ENCODE peak calls at places on chromosomes 12 and 14, in ten cellular contexts. One of them, this sample, is unnamed.

GRCh38 chr14:74290415-74290814 is 12.3 kb downstream of the ABCD4 start:
- DNase-seq in osteocyte: no peak
- DNase-seq in BJ: no peak
- DNase-seq in pancreas: no peak
- DNase-seq in AG10803: no peak
- DNase-seq in A549: peak
- DNase-seq in glutamatergic neuron: no peak
- DNase-seq in cardiac fibroblast: peak
- DNase-seq in tibial nerve: no peak
- DNase-seq in psoas muscle: no peak
- DNase-seq in this sample: no peak

GRCh38 chr12:108367436-108367835 is 28.3 kb upstream of the CMKLR1 start:
- DNase-seq in osteocyte: no peak
- DNase-seq in BJ: no peak
- DNase-seq in pancreas: no peak
- DNase-seq in AG10803: peak
- DNase-seq in A549: no peak
- DNase-seq in glutamatergic neuron: no peak
- DNase-seq in cardiac fibroblast: peak
- DNase-seq in tibial nerve: peak
- DNase-seq in psoas muscle: no peak
- DNase-seq in this sample: no peak

GRCh38 chr14:52730708-52731111 is 744 bp downstream of the STYX start:
- DNase-seq in osteocyte: no peak
- DNase-seq in BJ: no peak
- DNase-seq in pancreas: no peak
- DNase-seq in AG10803: peak
- DNase-seq in A549: no peak
- DNase-seq in glutamatergic neuron: no peak
- DNase-seq in cardiac fibroblast: peak
- DNase-seq in tibial nerve: peak
- DNase-seq in psoas muscle: no peak
- DNase-seq in this sample: no peak

GRCh38 chr12:75978677-75979076 is 52.9 kb downstream of the PHLDA1 start:
- DNase-seq in osteocyte: no peak
- DNase-seq in BJ: no peak
- DNase-seq in pancreas: no peak
- DNase-seq in AG10803: no peak
- DNase-seq in A549: no peak
- DNase-seq in glutamatergic neuron: no peak
- DNase-seq in cardiac fibroblast: no peak
- DNase-seq in tibial nerve: no peak
- DNase-seq in psoas muscle: no peak
- DNase-seq in this sample: no peak

GRCh38 chr12:20220339-20220738 is 148.0 kb upstream of the PDE3A start:
- DNase-seq in osteocyte: no peak
- DNase-seq in BJ: no peak
- DNase-seq in pancreas: no peak
- DNase-seq in AG10803: peak
- DNase-seq in A549: peak
- DNase-seq in glutamatergic neuron: no peak
- DNase-seq in cardiac fibroblast: peak
- DNase-seq in tibial nerve: no peak
- DNase-seq in psoas muscle: no peak
- DNase-seq in this sample: no peak

GRCh38 chr14:104576607-104577332 is 2.8 kb upstream of the C14orf180 start:
- DNase-seq in osteocyte: no peak
- DNase-seq in BJ: no peak
- DNase-seq in pancreas: no peak
- DNase-seq in AG10803: no peak
- DNase-seq in A549: peak
- DNase-seq in glutamatergic neuron: peak
- DNase-seq in cardiac fibroblast: peak
- DNase-seq in tibial nerve: no peak
- DNase-seq in psoas muscle: no peak
- DNase-seq in this sample: no peak

GRCh38 chr14:54364555-54365415 is 32.0 kb upstream of the CDKN3 start:
- DNase-seq in osteocyte: no peak
- DNase-seq in BJ: no peak
- DNase-seq in pancreas: no peak
- DNase-seq in AG10803: peak
- DNase-seq in A549: no peak
- DNase-seq in glutamatergic neuron: no peak
- DNase-seq in cardiac fibroblast: peak
- DNase-seq in tibial nerve: peak
- DNase-seq in psoas muscle: peak
- DNase-seq in this sample: peak

GRCh38 chr14:101561897-101562490 is 699 bp downstream of the DIO3 start:
- DNase-seq in osteocyte: no peak
- DNase-seq in BJ: no peak
- DNase-seq in pancreas: no peak
- DNase-seq in AG10803: no peak
- DNase-seq in A549: no peak
- DNase-seq in glutamatergic neuron: no peak
- DNase-seq in cardiac fibroblast: no peak
- DNase-seq in tibial nerve: no peak
- DNase-seq in psoas muscle: peak
- DNase-seq in this sample: no peak

GRCh38 chr12:42516573-42516972 is 73.0 kb downstream of the PRICKLE1 start:
- DNase-seq in osteocyte: no peak
- DNase-seq in BJ: no peak
- DNase-seq in pancreas: no peak
- DNase-seq in AG10803: no peak
- DNase-seq in A549: no peak
- DNase-seq in glutamatergic neuron: no peak
- DNase-seq in cardiac fibroblast: no peak
- DNase-seq in tibial nerve: no peak
- DNase-seq in psoas muscle: no peak
- DNase-seq in this sample: no peak

GRCh38 chr12:73731658-73732057 is 806.0 kb upstream of the ATXN7L3B start:
- DNase-seq in osteocyte: no peak
- DNase-seq in BJ: no peak
- DNase-seq in pancreas: no peak
- DNase-seq in AG10803: no peak
- DNase-seq in A549: no peak
- DNase-seq in glutamatergic neuron: no peak
- DNase-seq in cardiac fibroblast: no peak
- DNase-seq in tibial nerve: no peak
- DNase-seq in psoas muscle: no peak
- DNase-seq in this sample: no peak

GRCh38 chr12:125455556-125455955 is 390.3 kb downstream of the AACS start:
- DNase-seq in osteocyte: no peak
- DNase-seq in BJ: no peak
- DNase-seq in pancreas: no peak
- DNase-seq in AG10803: no peak
- DNase-seq in A549: no peak
- DNase-seq in glutamatergic neuron: no peak
- DNase-seq in cardiac fibroblast: no peak
- DNase-seq in tibial nerve: no peak
- DNase-seq in psoas muscle: no peak
- DNase-seq in this sample: no peak
- TF ChIP-seq CTCF in osteocyte: no peak
- TF ChIP-seq CTCF in BJ: no peak
- TF ChIP-seq CTCF in pancreas: no peak
- TF ChIP-seq CTCF in AG10803: no peak
- TF ChIP-seq CTCF in A549: no peak
- TF ChIP-seq CTCF in glutamatergic neuron: peak
- TF ChIP-seq CTCF in cardiac fibroblast: no peak
- TF ChIP-seq CTCF in tibial nerve: no peak
- TF ChIP-seq CTCF in psoas muscle: no peak
- TF ChIP-seq CTCF in this sample: peak

DNA sequence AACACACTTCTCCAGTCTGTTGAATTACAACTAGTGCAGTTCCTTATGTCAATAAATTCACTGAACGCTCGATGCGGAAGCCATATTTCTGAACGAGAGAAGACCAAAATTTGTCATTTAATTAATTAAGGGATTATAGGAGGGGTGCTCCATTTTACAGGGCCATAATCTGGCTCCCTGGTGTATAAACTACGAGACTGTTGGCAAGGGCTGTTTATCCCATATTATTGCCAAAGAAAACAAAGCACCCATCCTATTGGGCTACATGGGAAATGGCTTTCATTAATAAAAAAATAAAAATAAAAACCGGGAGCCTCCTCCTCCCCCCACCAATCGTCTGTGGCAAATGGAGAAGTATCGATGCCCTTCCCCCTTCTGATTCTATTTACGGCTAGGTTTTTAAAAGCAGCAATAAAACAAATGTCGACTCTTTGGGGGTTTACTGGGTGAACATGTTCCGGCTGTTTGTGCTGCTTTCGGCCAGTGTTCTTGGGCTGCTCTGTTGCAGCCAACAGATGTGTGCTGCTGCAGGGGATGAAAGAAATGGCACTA is 24.8 kb downstream of the ATF7 start:
- DNase-seq in osteocyte: no peak
- DNase-seq in BJ: no peak
- DNase-seq in pancreas: no peak
- DNase-seq in AG10803: no peak
- DNase-seq in A549: no peak
- DNase-seq in glutamatergic neuron: no peak
- DNase-seq in cardiac fibroblast: no peak
- DNase-seq in tibial nerve: no peak
- DNase-seq in psoas muscle: no peak
- DNase-seq in this sample: no peak
- TF ChIP-seq CTCF in osteocyte: no peak
- TF ChIP-seq CTCF in BJ: no peak
- TF ChIP-seq CTCF in pancreas: no peak
- TF ChIP-seq CTCF in AG10803: no peak
- TF ChIP-seq CTCF in A549: no peak
- TF ChIP-seq CTCF in glutamatergic neuron: no peak
- TF ChIP-seq CTCF in cardiac fibroblast: no peak
- TF ChIP-seq CTCF in tibial nerve: no peak
- TF ChIP-seq CTCF in psoas muscle: no peak
- TF ChIP-seq CTCF in this sample: no peak

GRCh38 chr12:38905480-38906351 is at the start of gene CPNE8:
- DNase-seq in osteocyte: peak
- DNase-seq in BJ: peak
- DNase-seq in pancreas: peak
- DNase-seq in AG10803: peak
- DNase-seq in A549: peak
- DNase-seq in glutamatergic neuron: peak
- DNase-seq in cardiac fibroblast: peak
- DNase-seq in tibial nerve: peak
- DNase-seq in psoas muscle: peak
- DNase-seq in this sample: peak
- TF ChIP-seq CTCF in osteocyte: no peak
- TF ChIP-seq CTCF in BJ: no peak
- TF ChIP-seq CTCF in pancreas: no peak
- TF ChIP-seq CTCF in AG10803: no peak
- TF ChIP-seq CTCF in A549: no peak
- TF ChIP-seq CTCF in glutamatergic neuron: no peak
- TF ChIP-seq CTCF in cardiac fibroblast: no peak
- TF ChIP-seq CTCF in tibial nerve: no peak
- TF ChIP-seq CTCF in psoas muscle: no peak
- TF ChIP-seq CTCF in this sample: no peak

DNA sequence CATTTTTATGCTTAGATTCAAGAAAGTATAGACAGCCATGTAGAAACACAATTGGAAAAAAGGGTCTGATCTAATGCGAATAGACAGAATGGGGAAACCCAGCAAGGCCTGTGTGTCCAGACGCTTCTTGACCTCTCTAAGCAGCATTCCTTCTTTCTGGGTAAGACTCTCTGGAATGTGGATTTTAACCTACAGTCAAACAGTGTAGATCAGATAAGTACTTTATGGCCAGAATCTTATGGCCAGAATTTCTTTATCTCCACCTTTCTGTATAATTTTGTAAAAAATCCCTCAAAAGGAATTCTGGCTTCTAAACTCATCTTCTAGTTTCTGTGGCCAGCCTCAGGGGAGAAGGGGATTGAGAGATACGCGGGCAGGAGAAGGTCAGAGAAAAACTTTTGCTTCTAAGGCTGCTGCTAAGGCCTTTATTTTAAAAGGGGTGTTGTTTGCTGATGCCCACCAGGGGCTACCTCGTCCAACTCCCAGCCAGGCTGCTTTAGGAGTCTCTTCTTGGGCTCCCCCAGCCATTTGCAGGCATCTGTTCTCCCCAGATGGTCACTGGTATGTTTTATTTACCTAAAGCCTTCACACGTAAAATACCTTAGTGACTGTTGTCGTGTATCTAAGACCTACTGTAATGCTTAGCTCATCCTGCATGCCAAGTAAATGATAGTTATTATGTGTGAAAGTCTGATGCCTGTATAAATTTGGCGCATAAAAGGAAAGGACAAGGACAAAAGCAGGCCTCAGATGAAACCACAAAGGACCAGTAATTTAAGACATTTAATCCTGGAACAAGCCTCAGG is 68.4 kb downstream of the ANO6 start:
- DNase-seq in osteocyte: no peak
- DNase-seq in BJ: peak
- DNase-seq in pancreas: no peak
- DNase-seq in AG10803: peak
- DNase-seq in A549: peak
- DNase-seq in glutamatergic neuron: peak
- DNase-seq in cardiac fibroblast: peak
- DNase-seq in tibial nerve: no peak
- DNase-seq in psoas muscle: no peak
- DNase-seq in this sample: no peak
- TF ChIP-seq CTCF in osteocyte: peak
- TF ChIP-seq CTCF in BJ: peak
- TF ChIP-seq CTCF in pancreas: no peak
- TF ChIP-seq CTCF in AG10803: peak
- TF ChIP-seq CTCF in A549: no peak
- TF ChIP-seq CTCF in glutamatergic neuron: peak
- TF ChIP-seq CTCF in cardiac fibroblast: peak
- TF ChIP-seq CTCF in tibial nerve: no peak
- TF ChIP-seq CTCF in psoas muscle: no peak
- TF ChIP-seq CTCF in this sample: peak

DNA sequence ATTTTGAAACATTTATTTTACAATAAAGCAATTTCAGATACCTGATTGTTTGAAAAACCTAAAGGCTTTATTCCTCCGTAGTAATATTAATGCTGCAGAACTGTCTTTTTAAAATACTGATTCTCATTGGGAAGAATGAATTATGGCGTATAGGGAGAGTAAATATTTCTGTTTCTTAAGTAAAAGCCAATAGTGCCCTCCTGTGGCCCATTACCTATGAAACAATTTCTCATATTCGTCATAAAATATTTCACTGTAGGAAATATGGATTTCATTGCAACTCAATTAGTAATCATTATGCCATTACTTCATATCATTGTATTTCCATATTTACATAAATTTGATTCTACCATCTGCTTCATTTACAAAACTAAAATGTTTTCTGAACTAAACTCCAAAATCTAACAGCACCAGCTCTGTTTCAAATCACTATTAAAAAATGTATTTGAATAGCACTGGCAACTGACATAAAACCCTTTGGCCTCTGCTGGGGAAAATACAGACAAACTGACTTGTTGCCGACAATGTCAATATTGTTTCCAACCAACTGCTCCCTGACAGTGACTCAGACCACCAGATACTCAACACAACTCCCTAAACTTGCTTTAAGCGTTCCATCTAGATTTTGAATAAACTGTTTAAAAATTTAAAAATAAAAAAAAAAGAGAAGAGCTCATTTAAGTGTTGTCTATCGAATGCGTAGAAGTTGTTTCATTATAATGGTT is 290.3 kb downstream of the NAV3 start:
- DNase-seq in osteocyte: no peak
- DNase-seq in BJ: no peak
- DNase-seq in pancreas: no peak
- DNase-seq in AG10803: peak
- DNase-seq in A549: peak
- DNase-seq in glutamatergic neuron: no peak
- DNase-seq in cardiac fibroblast: peak
- DNase-seq in tibial nerve: peak
- DNase-seq in psoas muscle: no peak
- DNase-seq in this sample: no peak
- TF ChIP-seq CTCF in osteocyte: peak
- TF ChIP-seq CTCF in BJ: peak
- TF ChIP-seq CTCF in pancreas: no peak
- TF ChIP-seq CTCF in AG10803: peak
- TF ChIP-seq CTCF in A549: peak
- TF ChIP-seq CTCF in glutamatergic neuron: no peak
- TF ChIP-seq CTCF in cardiac fibroblast: peak
- TF ChIP-seq CTCF in tibial nerve: no peak
- TF ChIP-seq CTCF in psoas muscle: no peak
- TF ChIP-seq CTCF in this sample: no peak

This sample was measured in endothelial cell.